ENCODE peak calls at places on chromosomes 12 and 14, in seven cellular contexts. N is progenitor cell of endocrine pancreas; P is EL; S is effector memory CD8-positive, alpha-beta T cell; C is aorta; M is SK-N-DZ; L is GM12865. W is an unnamed sample.

GRCh38 chr12:25063873-25064598 is 115.1 kb upstream of the BCAT1 start:
- DNase-seq in C (no peak), N (no peak), S (no peak), L (no peak), P (no peak), M (no peak), W (no peak)

GRCh38 chr12:92955997-92956663 is 27.0 kb upstream of the EEA1 start:
- DNase-seq in P (peak), L (no peak), M (no peak), S (no peak), N (no peak), C (no peak), W (no peak)

GRCh38 chr12:132290203-132290540 is 39.2 kb downstream of the GALNT9 start:
- DNase-seq in C (peak), M (no peak), L (no peak), S (no peak), N (no peak), P (no peak), W (peak)

GRCh38 chr12:49043856-49044258 is 16.7 kb downstream of the KMT2D start:
- DNase-seq in M (peak), S (peak), C (peak), N (peak), L (peak), P (peak), W (peak)

GRCh38 chr12:79857675-79858074 is 77.2 kb downstream of the PPP1R12A start:
- DNase-seq in L (no peak), N (no peak), S (no peak), C (no peak), P (no peak), M (no peak), W (no peak)

GRCh38 chr14:76056128-76056527 is 70.6 kb downstream of the IFT43 start:
- DNase-seq in S (no peak), L (no peak), C (no peak), M (no peak), N (no peak), P (peak), W (no peak)

GRCh38 chr12:97568336-97569180 is 106.0 kb downstream of the RMST start:
- DNase-seq in M (no peak), L (no peak), P (no peak), C (no peak), N (no peak), S (no peak), W (no peak)

GRCh38 chr14:45526715-45527549 is 273.9 kb upstream of the MIS18BP1 start:
- DNase-seq in N (no peak), P (peak), S (no peak), M (peak), C (no peak), L (peak), W (peak)

GRCh38 chr12:132669166-132669879 is 17.8 kb downstream of the POLE start:
- DNase-seq in M (no peak), S (no peak), N (no peak), C (no peak), P (no peak), L (no peak), W (no peak)

GRCh38 chr14:76955575-76956252 is 72.8 kb downstream of the IRF2BPL start:
- DNase-seq in L (peak), P (peak), S (peak), C (peak), M (peak), N (no peak), W (no peak)

GRCh38 chr14:92603309-92604257 is 90.0 kb downstream of the RIN3 start:
- DNase-seq in M (no peak), S (peak), P (peak), L (no peak), N (no peak), C (peak), W (no peak)

GRCh38 chr12:104710940-104711725 is 247.0 kb downstream of the SLC41A2 start:
- DNase-seq in M (no peak), C (no peak), P (peak), N (no peak), L (no peak), S (no peak), W (no peak)

GRCh38 chr12:89351489-89352241 is 636 bp downstream of the DUSP6 start:
- DNase-seq in S (peak), L (peak), N (peak), P (peak), M (peak), C (peak), W (peak)

GRCh38 chr12:52584156-52584682 is 10.6 kb upstream of the KRT74 start:
- DNase-seq in N (no peak), C (no peak), M (no peak), P (no peak), L (no peak), S (no peak), W (no peak)

GRCh38 chr14:35855886-35856481 is 29.8 kb downstream of the BRMS1L start:
- DNase-seq in S (no peak), L (peak), C (no peak), M (peak), N (no peak), P (no peak), W (no peak)

GRCh38 chr14:35878272-35879140 is 52.4 kb downstream of the BRMS1L start:
- DNase-seq in S (no peak), P (peak), N (no peak), C (peak), M (no peak), L (no peak), W (no peak)

GRCh38 chr12:112000806-112001205 is 12.2 kb downstream of the TMEM116 start:
- DNase-seq in N (no peak), C (no peak), M (no peak), S (no peak), P (no peak), L (no peak), W (no peak)

GRCh38 chr14:53391156-53391555 is 238.0 kb upstream of the DDHD1 start:
- DNase-seq in L (no peak), S (no peak), N (no peak), C (no peak), P (peak), M (no peak), W (no peak)

GRCh38 chr14:98899441-98899840 is 372.6 kb downstream of the BCL11B start:
- DNase-seq in C (no peak), M (no peak), N (no peak), L (no peak), S (no peak), P (no peak), W (no peak)

GRCh38 chr12:77746108-77746507 is 84.6 kb upstream of the NAV3 start:
- DNase-seq in C (no peak), L (peak), M (no peak), S (no peak), P (no peak), N (no peak), W (no peak)

GRCh38 chr12:128245106-128245505 is 21.9 kb upstream of the TMEM132C start:
- DNase-seq in P (no peak), N (no peak), S (no peak), M (peak), C (no peak), L (no peak), W (no peak)

GRCh38 chr14:93977790-93978581 is 1.6 kb upstream of the ASB2 start:
- DNase-seq in S (peak), M (no peak), P (no peak), N (no peak), C (no peak), L (peak), W (no peak)

GRCh38 chr14:60561845-60562746 is 53.1 kb downstream of the SIX6 start:
- DNase-seq in P (peak), N (peak), S (no peak), L (peak), C (peak), M (peak), W (peak)